ENCODE peak calls at places on chromosomes 7 and 10, in four cellular contexts. M is tibial nerve, Z is osteoblast, G is lower lobe of right lung. H is an unnamed sample.

GRCh38 chr7:47819054-47819920 is 129.0 kb downstream of the PKD1L1 start:
- DNase-seq in M (peak; percentile 91), Z (no peak), G (peak; percentile 63), H (no peak)

GRCh38 chr7:17556247-17556646 is 257.8 kb downstream of the AHR start:
- DNase-seq in M (no peak), Z (no peak), G (no peak), H (no peak)

GRCh38 chr10:89657302-89657701 is 12.3 kb upstream of the PANK1 start:
- DNase-seq in M (no peak), G (no peak), Z (no peak), H (no peak)

GRCh38 chr10:19169684-19170083 is 121.1 kb downstream of the MALRD1 start:
- DNase-seq in G (no peak), Z (no peak), M (no peak), H (no peak)

GRCh38 chr7:149409889-149410288 is 51.0 kb downstream of the ZNF777 start:
- DNase-seq in Z (no peak), M (no peak), G (no peak), H (no peak)

GRCh38 chr10:88108115-88108610 is 244.7 kb downstream of the PTEN start:
- DNase-seq in G (no peak), Z (no peak), M (no peak), H (no peak)

GRCh38 chr10:121282264-121282663 is 316.0 kb downstream of the FGFR2 start:
- DNase-seq in M (no peak), Z (no peak), G (no peak), H (no peak)

GRCh38 chr7:51639661-51640340 is 323.2 kb upstream of the COBL start:
- DNase-seq in M (no peak), G (no peak), Z (no peak), H (no peak)

GRCh38 chr10:125023862-125024495 is 82.1 kb downstream of the ZRANB1 start:
- DNase-seq in M (peak; percentile 45), G (peak; percentile 47), Z (no peak), H (peak; percentile 68)

GRCh38 chr7:68224041-68224534 is 1227.5 kb downstream of the TYW1 start:
- DNase-seq in G (no peak), M (peak; percentile 5), Z (no peak), H (no peak)

GRCh38 chr10:86962136-86962980 is 4.0 kb downstream of the SNCG start:
- DNase-seq in G (no peak), M (no peak), Z (peak; percentile 68), H (peak; percentile 76)

GRCh38 chr10:97047327-97047726 is 138.4 kb downstream of the SLIT1 start:
- DNase-seq in Z (peak; percentile 39), M (no peak), G (no peak), H (no peak)

GRCh38 chr10:3897156-3897555 is 112.1 kb upstream of the KLF6 start:
- DNase-seq in Z (peak; percentile 69), M (no peak), G (no peak), H (no peak)

GRCh38 chr7:68247566-68247965 is 1250.9 kb downstream of the TYW1 start:
- DNase-seq in G (no peak), Z (no peak), M (no peak), H (no peak)

GRCh38 chr10:65110029-65110428 is 1588.8 kb downstream of the REEP3 start:
- DNase-seq in Z (no peak), M (no peak), G (no peak), H (no peak)

GRCh38 chr7:101114492-101114891 is 12.4 kb upstream of the SERPINE1 start:
- DNase-seq in G (no peak), M (no peak), Z (peak; percentile 91), H (no peak)

GRCh38 chr10:32149257-32149955 is 93.2 kb upstream of the KIF5B start:
- DNase-seq in G (no peak), Z (peak; percentile 89), M (peak; percentile 65), H (no peak)

GRCh38 chr10:8163824-8164223 is 109.3 kb downstream of the GATA3 start:
- DNase-seq in Z (no peak), G (no peak), M (no peak), H (no peak)
- TF ChIP-seq CTCF in Z (no peak), G (no peak), M (no peak), H (no peak)

GRCh38 chr7:221996-222715 is 29.8 kb downstream of the FAM20C start:
- DNase-seq in M (no peak), Z (no peak), G (no peak), H (no peak)
- TF ChIP-seq CTCF in M (no peak), Z (no peak), G (no peak), H (no peak)

GRCh38 chr7:106794276-106795136 is 70.6 kb upstream of the PIK3CG start:
- DNase-seq in G (no peak), Z (no peak), M (no peak), H (no peak)

GRCh38 chr7:106791526-106791925 is 73.6 kb upstream of the PIK3CG start:
- DNase-seq in G (no peak), Z (no peak), M (no peak), H (no peak)

GRCh38 chr7:106792233-106792926 is 72.7 kb upstream of the PIK3CG start:
- DNase-seq in M (no peak), Z (no peak), G (no peak), H (no peak)

GRCh38 chr7:106795171-106795876 is 69.8 kb upstream of the PIK3CG start:
- DNase-seq in Z (no peak), G (no peak), M (no peak), H (no peak)

DNA sequence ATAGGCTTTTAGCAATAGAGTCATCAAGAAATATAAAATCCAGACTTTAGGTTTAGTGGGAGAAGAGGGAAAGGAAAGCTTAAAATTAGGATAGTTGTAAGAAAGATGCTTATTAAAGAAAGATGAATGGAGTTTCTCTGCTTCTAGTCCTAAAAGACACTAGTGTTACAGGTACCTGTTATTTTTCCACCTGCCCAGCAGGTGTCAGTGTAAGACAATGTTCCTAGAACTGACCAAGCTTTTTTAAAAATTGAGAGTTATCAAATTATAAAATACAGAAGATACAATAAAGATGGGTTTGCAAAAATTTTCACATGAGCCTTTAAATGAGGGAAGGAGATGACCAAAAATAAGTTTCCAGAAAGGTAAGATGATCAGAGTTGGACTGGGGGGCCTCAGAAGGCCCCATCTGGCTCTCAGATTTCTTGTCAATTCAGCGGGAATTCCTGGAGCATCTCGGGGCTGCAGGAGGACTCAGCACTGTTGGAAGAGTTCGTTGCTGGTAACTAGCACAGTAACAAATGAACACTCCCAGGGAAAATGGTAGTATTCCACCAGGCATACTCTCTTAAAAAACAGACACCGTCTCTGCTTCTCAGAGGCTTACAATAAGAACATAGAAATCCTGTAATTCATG is 71.9 kb upstream of the PIK3CG start:
- DNase-seq in Z (no peak), M (no peak), G (no peak), H (no peak)
- TF ChIP-seq CTCF in Z (peak; percentile 56), M (peak; percentile 55), G (peak; percentile 64), H (peak; percentile 84)

DNA sequence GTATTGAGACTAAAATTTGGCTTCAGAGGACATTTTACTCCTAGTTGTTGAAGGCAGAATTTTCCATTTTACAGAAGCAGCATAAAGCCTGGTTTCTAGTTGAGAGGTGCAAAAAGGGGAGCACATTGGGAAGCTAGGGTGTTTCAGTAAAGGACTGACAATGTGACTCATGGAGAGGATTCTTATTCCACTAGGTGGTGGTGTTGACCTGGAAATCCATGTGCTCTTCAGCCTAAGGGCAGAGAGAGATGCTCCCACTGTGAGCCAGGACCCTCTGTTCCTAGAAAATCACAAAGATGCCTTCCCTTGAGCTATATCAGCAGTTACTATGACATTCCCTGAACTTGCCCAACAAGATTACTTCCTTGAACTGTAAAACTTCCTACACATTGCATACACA is 687.8 kb downstream of the IPMK start:
- DNase-seq in Z (no peak), G (no peak), M (no peak), H (no peak)
- TF ChIP-seq CTCF in Z (peak; percentile 31), G (peak; percentile 29), M (peak; percentile 10), H (peak; percentile 85)

DNA sequence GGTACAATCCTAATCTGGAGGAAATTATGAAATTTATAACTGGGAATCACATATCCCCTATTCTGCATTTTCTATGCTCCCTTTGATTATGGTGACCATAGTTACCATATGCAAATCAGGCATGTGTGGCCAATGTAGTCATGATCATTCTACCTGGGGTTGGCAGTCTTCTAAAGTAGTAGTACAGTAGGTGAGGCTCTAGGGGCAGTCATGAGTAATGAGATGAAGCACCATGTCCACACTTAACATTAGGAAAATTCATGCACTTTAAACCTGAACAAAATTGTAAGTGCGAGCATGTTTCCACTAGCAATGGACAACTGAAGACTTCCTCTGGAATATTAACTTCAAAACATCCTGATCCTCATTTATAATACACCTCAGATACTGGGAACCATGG is 545.9 kb downstream of the SUGCT start:
- DNase-seq in M (no peak), G (no peak), Z (no peak), H (no peak)
- TF ChIP-seq CTCF in M (no peak), G (peak; percentile 33), Z (peak; percentile 42), H (peak; percentile 70)

DNA sequence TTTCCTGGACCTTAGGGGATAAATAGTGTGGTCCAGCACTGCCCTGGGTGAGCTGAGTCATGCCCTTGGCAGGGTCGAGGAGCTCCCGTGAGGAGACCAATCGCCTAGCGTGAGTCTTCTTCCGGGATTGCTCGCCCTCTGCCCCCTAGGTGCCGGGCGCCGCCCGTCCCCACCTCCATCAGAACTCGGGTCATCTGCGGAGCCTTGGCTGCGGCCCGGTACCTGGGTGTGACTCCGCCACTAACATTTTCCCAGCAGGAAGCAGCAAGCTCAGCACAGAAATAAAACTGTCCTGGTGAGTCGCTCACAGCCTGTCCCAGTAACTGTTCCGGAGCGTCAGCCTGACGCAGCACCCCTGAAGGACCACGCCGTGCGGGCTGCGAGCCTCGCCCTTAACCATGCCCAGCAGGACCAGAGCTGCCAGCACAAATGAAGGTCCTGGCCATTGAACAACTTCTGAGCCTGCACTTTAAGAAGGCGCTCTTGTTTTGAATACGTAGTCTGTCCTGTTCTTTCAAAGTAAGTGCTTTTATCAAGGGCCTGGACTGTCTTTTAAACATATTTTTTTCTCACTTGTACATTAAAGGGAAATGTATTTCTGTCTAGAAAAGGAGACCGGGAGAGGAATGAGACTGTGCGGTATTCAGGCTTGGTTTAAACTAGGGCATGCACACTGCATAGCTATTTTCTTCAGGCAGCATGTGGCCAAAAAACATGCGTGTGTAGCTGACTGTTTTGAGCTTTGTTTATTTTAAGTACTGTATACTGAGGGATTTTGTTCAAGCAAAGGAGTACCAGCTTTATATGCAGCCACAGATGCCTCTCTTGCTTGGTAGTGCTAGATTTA is 136.7 kb downstream of the HECW1 start:
- DNase-seq in M (no peak), Z (peak; percentile 85), G (peak; percentile 51), H (no peak)
- TF ChIP-seq CTCF in M (no peak), Z (no peak), G (no peak), H (no peak)

DNA sequence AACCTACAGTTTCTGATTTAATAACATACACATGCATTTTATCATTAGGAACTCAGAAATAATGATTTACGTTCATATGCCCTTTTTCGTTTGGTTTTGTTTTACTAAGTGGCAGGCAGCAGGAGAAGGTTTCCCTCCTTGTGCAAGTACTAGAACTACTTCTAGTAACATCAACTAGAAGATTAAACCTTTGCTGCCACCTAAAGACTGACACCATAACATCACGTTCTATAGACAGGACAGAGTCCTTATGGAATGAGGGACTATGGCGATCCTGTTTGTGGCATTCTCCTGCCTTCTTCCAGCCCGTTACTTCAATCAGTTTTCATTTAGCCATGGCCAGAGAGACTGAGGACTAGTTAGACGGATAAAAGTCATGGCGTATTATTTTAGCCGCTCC is 53.2 kb downstream of the GAD2 start:
- DNase-seq in Z (no peak), G (no peak), M (no peak), H (no peak)
- TF ChIP-seq CTCF in Z (peak; percentile 41), G (peak; percentile 17), M (no peak), H (peak; percentile 56)

H was measured in chondrocyte.